ENCODE peak calls at places on chromosome 4, in six cellular contexts. M is MM.1S; V is stimulated activated CD4-positive, alpha-beta T cell treated with anti-CD3 and anti-CD28 coated beads, Interleukin-12 subunit alpha, Interleukin-12 subunit beta, amount 100 ng/mL, for 48 hours; U is activated CD4-positive, alpha-beta memory T cell treated with anti-CD3 and anti-CD28 coated beads for 36 hours; C is HEK293T; N is EH. G is an unnamed sample.

GRCh38 chr4:105274504-105274903 is 127.8 kb downstream of the TET2 start:
- DNase-seq in M (no peak), V (no peak), U (no peak), C (no peak), N (no peak), G (no peak)

GRCh38 chr4:100555791-100556190 is 38.0 kb upstream of the EMCN start:
- DNase-seq in M (no peak), V (no peak), U (no peak), C (no peak), N (peak), G (no peak)

GRCh38 chr4:119227690-119228089 is 15.2 kb downstream of the USP53 start:
- DNase-seq in M (no peak), V (no peak), U (no peak), C (no peak), N (peak), G (no peak)

GRCh38 chr4:108683479-108683878 is 33.1 kb downstream of the OSTC start:
- DNase-seq in M (peak), V (no peak), U (no peak), C (peak), N (peak), G (no peak)

GRCh38 chr4:182578402-182578801 is 335.2 kb downstream of the TENM3 start:
- DNase-seq in M (no peak), V (no peak), U (no peak), C (no peak), N (peak), G (peak)

GRCh38 chr4:7343950-7344349 is 90.8 kb downstream of the PSAPL1 start:
- DNase-seq in M (no peak), V (no peak), U (no peak), C (no peak), N (no peak), G (no peak)

GRCh38 chr4:46392421-46392820 is 2.5 kb upstream of the GABRA2 start:
- DNase-seq in M (no peak), V (no peak), U (no peak), C (no peak), N (no peak), G (no peak)

GRCh38 chr4:108779958-108780357 is 17.1 kb upstream of the ETNPPL start:
- DNase-seq in M (no peak), V (no peak), U (no peak), C (no peak), N (no peak), G (no peak)

GRCh38 chr4:77821775-77822174 is 2.6 kb upstream of the CNOT6L start:
- DNase-seq in M (peak), V (no peak), U (peak), C (no peak), N (no peak), G (no peak)

GRCh38 chr4:16439771-16440170 is 213.5 kb upstream of the TAPT1 start:
- DNase-seq in M (no peak), V (no peak), U (no peak), C (no peak), N (no peak), G (no peak)

GRCh38 chr4:104677122-104677521 is 182.4 kb upstream of the CXXC4 start:
- DNase-seq in M (no peak), V (no peak), U (no peak), C (peak), N (no peak), G (no peak)

GRCh38 chr4:168629561-168629960 is 132.7 kb downstream of the PALLD start:
- DNase-seq in M (no peak), V (no peak), U (no peak), C (no peak), N (no peak), G (no peak)

GRCh38 chr4:80184053-80184790 is 13.1 kb upstream of the PRDM8 start:
- DNase-seq in M (peak), V (peak), U (peak), C (peak), N (peak), G (no peak)

GRCh38 chr4:5554376-5554775 is 154.0 kb downstream of the EVC2 start:
- DNase-seq in M (no peak), V (no peak), U (no peak), C (no peak), N (no peak), G (no peak)

GRCh38 chr4:189204616-189205015 is 736.1 kb upstream of the FRG1 start:
- DNase-seq in M (no peak), V (no peak), U (no peak), C (no peak), N (no peak), G (no peak)

G was measured in non-pigmented ciliary epithelial cell.